ENCODE peak calls at places on chromosomes 12 and 14, in nine cellular contexts. V is ureter; T is GM03348; B is activated T-helper 1 cell treated with Interleukin-2 at 50 U/mL for 16 hours; R is GM13977; N is NCI-H2107; P is cardiac muscle cell; S is GM13976; J is stimulated activated CD4-positive, alpha-beta T cell treated with anti-CD3 and anti-CD28 coated beads, TNF-alpha, amount 100 ng/mL, for 1 hour. G is an unnamed sample.

GRCh38 chr12:11183009-11183408 is 3.7 kb downstream of the TAS2R42 start:
- DNase-seq in S (no peak), J (no peak), B (no peak), V (no peak), T (no peak), R (no peak), N (no peak), P (no peak), G (no peak)

GRCh38 chr14:92252291-92252690 is 70.7 kb upstream of the SLC24A4 start:
- DNase-seq in N (no peak), T (no peak), B (no peak), J (no peak), V (no peak), P (no peak), R (no peak), S (no peak), G (no peak)

GRCh38 chr12:109461846-109462766 is 15.0 kb downstream of the KCTD10 start:
- DNase-seq in R (no peak), P (peak), J (no peak), S (no peak), T (peak), N (no peak), B (no peak), V (peak), G (no peak)

GRCh38 chr12:131194166-131194565 is 240.5 kb downstream of the ADGRD1 start:
- DNase-seq in P (no peak), T (no peak), V (no peak), R (peak), N (no peak), S (no peak), J (no peak), B (no peak), G (no peak)

GRCh38 chr14:59358105-59358504 is 107.1 kb downstream of the GPR135 start:
- DNase-seq in P (peak), S (no peak), J (no peak), R (no peak), N (no peak), T (peak), B (no peak), V (peak), G (peak)

GRCh38 chr14:100554082-100554677 is 33.0 kb downstream of the BEGAIN start:
- DNase-seq in R (no peak), T (peak), B (no peak), J (no peak), V (peak), S (no peak), P (peak), N (no peak), G (no peak)

GRCh38 chr12:131586761-131587160 is 124.1 kb upstream of the SFSWAP start:
- DNase-seq in V (no peak), P (no peak), B (no peak), N (no peak), T (no peak), S (no peak), J (no peak), R (no peak), G (no peak)

GRCh38 chr12:92331383-92331782 is 185.7 kb upstream of the BTG1 start:
- DNase-seq in S (no peak), B (no peak), T (no peak), P (no peak), J (no peak), V (no peak), N (no peak), R (no peak), G (no peak)

GRCh38 chr14:95614335-95614734 is 71.9 kb upstream of the TCL1B start:
- DNase-seq in T (no peak), S (no peak), J (no peak), N (no peak), P (no peak), B (no peak), V (no peak), R (no peak), G (no peak)

GRCh38 chr12:116551952-116552749 is 7.0 kb upstream of the MAP1LC3B2 start:
- DNase-seq in N (no peak), B (no peak), V (no peak), J (no peak), P (peak), R (no peak), T (peak), S (no peak), G (no peak)

GRCh38 chr14:85546390-85546789 is 16.4 kb downstream of the FLRT2 start:
- DNase-seq in V (no peak), T (no peak), J (no peak), R (no peak), S (no peak), B (no peak), P (no peak), N (no peak), G (no peak)

GRCh38 chr12:124686001-124686884 is 118.8 kb upstream of the NCOR2 start:
- DNase-seq in V (no peak), N (no peak), R (no peak), S (no peak), T (peak), B (no peak), J (no peak), P (peak), G (no peak)

GRCh38 chr12:56590237-56590830 is 39.8 kb downstream of the BAZ2A start:
- DNase-seq in V (no peak), P (peak), N (no peak), T (no peak), R (peak), S (no peak), B (no peak), J (no peak), G (no peak)

GRCh38 chr14:78254911-78255431 is 84.8 kb downstream of the NRXN3 start:
- DNase-seq in R (no peak), S (no peak), N (peak), B (no peak), V (no peak), P (peak), T (peak), J (no peak), G (no peak)

GRCh38 chr12:113196996-113197395 is 11.5 kb downstream of the RITA1 start:
- DNase-seq in J (no peak), R (peak), V (peak), S (peak), T (peak), N (peak), B (peak), P (peak), G (peak)

GRCh38 chr12:107564946-107565345 is 120.7 kb upstream of the PWP1 start:
- DNase-seq in B (no peak), R (no peak), T (peak), N (no peak), V (no peak), P (no peak), S (no peak), J (no peak), G (no peak)

GRCh38 chr14:69105326-69105725 is 47.6 kb downstream of the DCAF5 start:
- DNase-seq in N (no peak), S (no peak), R (no peak), T (peak), P (peak), J (no peak), V (no peak), B (no peak), G (no peak)

GRCh38 chr14:93032301-93032929 is 83.3 kb downstream of the ITPK1 start:
- DNase-seq in N (no peak), S (no peak), V (no peak), R (no peak), T (no peak), P (no peak), J (no peak), B (no peak), G (no peak)